ENCODE peak calls at places on chromosomes 3 and 15, in six cellular contexts. U, S, Z, O, W and M are unnamed samples.

GRCh38 chr3:131850223-131850622 is 184.6 kb downstream of the CPNE4 start:
- DNase-seq in U (no peak), S (no peak), Z (no peak), O (no peak), W (no peak), M (no peak)

GRCh38 chr3:185465471-185465870 is 33.4 kb downstream of the TMEM41A start:
- DNase-seq in U (no peak), S (no peak), Z (no peak), O (no peak), W (no peak), M (no peak)

GRCh38 chr15:45373961-45374360 is 4.4 kb downstream of the GATM start:
- DNase-seq in U (no peak), S (no peak), Z (no peak), O (no peak), W (no peak), M (no peak)

GRCh38 chr15:60184579-60184978 is 180.5 kb downstream of the FOXB1 start:
- DNase-seq in U (no peak), S (no peak), Z (no peak), O (no peak), W (no peak), M (no peak)

GRCh38 chr15:42994546-42994945 is 74.0 kb upstream of the TTBK2 start:
- DNase-seq in U (no peak), S (no peak), Z (no peak), O (no peak), W (no peak), M (no peak)

GRCh38 chr3:127259882-127260281 is 28.0 kb downstream of the PRR20G start:
- DNase-seq in U (no peak), S (no peak), Z (no peak), O (no peak), W (no peak), M (no peak)

GRCh38 chr3:98039322-98040024 is 4.4 kb upstream of the GABRR3 start:
- DNase-seq in U (no peak), S (peak; percentile 32), Z (peak; percentile 43), O (peak; percentile 21), W (no peak), M (peak; percentile 63)

GRCh38 chr15:60605879-60606304 is 127.0 kb upstream of the ICE2 start:
- DNase-seq in U (no peak), S (no peak), Z (no peak), O (no peak), W (no peak), M (peak; percentile 50)

GRCh38 chr3:75272708-75273107 is 391.4 kb upstream of the FRG2C start:
- DNase-seq in U (no peak), S (no peak), Z (no peak), O (no peak), W (no peak), M (no peak)

GRCh38 chr3:169256791-169257522 is 406.6 kb downstream of the MECOM start:
- DNase-seq in U (no peak), S (no peak), Z (no peak), O (no peak), W (no peak), M (no peak)

GRCh38 chr3:64342940-64343691 is 117.8 kb upstream of the PRICKLE2 start:
- DNase-seq in U (no peak), S (no peak), Z (no peak), O (no peak), W (no peak), M (no peak)

GRCh38 chr15:94253742-94254141 is 22.4 kb downstream of the MCTP2 start:
- DNase-seq in U (no peak), S (no peak), Z (no peak), O (no peak), W (no peak), M (no peak)
- H3K4me3 ChIP-seq in U (no peak overlapping the region), S (no peak overlapping the region), Z (no peak overlapping the region), O (no peak overlapping the region), W (no peak overlapping the region), M (no peak overlapping the region)

GRCh38 chr15:67126551-67127333 is 61.3 kb downstream of the SMAD3 start:
- DNase-seq in U (no peak), S (no peak), Z (no peak), O (peak; percentile 58), W (no peak), M (no peak)
- H3K4me3 ChIP-seq in U (no peak overlapping the region), S (no peak overlapping the region), Z (no peak overlapping the region), O (no peak overlapping the region), W (no peak overlapping the region), M (no peak overlapping the region)

GRCh38 chr3:5542472-5542871 is 355.0 kb downstream of the EDEM1 start:
- DNase-seq in U (no peak), S (no peak), Z (no peak), O (no peak), W (no peak), M (no peak)

GRCh38 chr3:5545719-5546118 is 358.2 kb downstream of the EDEM1 start:
- DNase-seq in U (no peak), S (no peak), Z (no peak), O (no peak), W (no peak), M (no peak)

GRCh38 chr3:5543047-5543446 is 355.5 kb downstream of the EDEM1 start:
- DNase-seq in U (no peak), S (no peak), Z (no peak), O (no peak), W (no peak), M (no peak)

DNA sequence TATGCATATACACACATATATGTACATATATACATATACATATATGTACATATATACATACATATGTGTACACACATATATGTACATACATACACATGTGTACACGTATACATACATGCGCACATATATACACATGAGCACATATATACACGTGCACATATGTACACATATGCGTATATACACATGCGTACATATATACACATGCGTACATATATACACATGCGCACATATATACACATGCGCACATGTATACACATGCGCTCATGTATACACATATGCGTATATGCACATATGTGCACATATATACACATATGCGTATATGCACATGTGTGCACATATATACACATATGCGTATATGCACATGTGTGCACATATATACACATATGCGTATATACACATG is 353.0 kb downstream of the EDEM1 start:
- DNase-seq in U (no peak), S (no peak), Z (no peak), O (no peak), W (no peak), M (no peak)
- H3K4me3 ChIP-seq in U (no peak overlapping the region), S (no peak overlapping the region), Z (no peak overlapping the region), O (no peak overlapping the region), W (no peak overlapping the region), M (no peak overlapping the region)

GRCh38 chr3:53750253-53751210 is 95.7 kb downstream of the CHDH start:
- DNase-seq in U (no peak), S (no peak), Z (no peak), O (no peak), W (no peak), M (no peak)
- H3K4me3 ChIP-seq in U (no peak overlapping the region), S (no peak overlapping the region), Z (no peak overlapping the region), O (no peak overlapping the region), W (no peak overlapping the region), M (no peak overlapping the region)

GRCh38 chr3:190495796-190496195 is 18.1 kb upstream of the IL1RAP start:
- DNase-seq in U (no peak), S (no peak), Z (no peak), O (no peak), W (no peak), M (no peak)

GRCh38 chr3:190497809-190498208 is 16.1 kb upstream of the IL1RAP start:
- DNase-seq in U (no peak), S (no peak), Z (no peak), O (no peak), W (no peak), M (peak; percentile 19)

GRCh38 chr3:190496859-190497258 is 17.0 kb upstream of the IL1RAP start:
- DNase-seq in U (no peak), S (no peak), Z (no peak), O (no peak), W (no peak), M (no peak)

GRCh38 chr3:190499157-190499556 is 14.7 kb upstream of the IL1RAP start:
- DNase-seq in U (no peak), S (no peak), Z (no peak), O (no peak), W (no peak), M (no peak)

DNA sequence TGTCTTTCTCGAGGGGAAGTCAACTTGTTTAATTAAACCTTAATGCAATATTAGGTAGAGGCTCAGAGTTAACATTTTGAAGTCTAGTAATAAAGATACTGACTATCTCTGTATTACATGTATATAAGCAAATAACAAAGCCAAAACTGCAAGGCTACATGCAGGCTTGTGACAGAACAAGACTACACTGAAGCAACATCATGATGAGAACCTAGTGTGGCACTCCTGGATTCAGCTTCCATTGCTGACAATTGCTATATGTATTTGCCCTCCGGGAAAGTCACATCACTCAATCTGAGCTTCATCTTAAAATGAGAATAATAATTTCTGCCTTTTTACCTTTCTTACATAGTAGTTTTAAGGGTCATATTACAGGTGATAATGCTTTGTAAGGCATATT is 15.6 kb upstream of the IL1RAP start:
- DNase-seq in U (no peak), S (no peak), Z (no peak), O (no peak), W (no peak), M (no peak)
- H3K4me3 ChIP-seq in U (no peak overlapping the region), S (no peak overlapping the region), Z (no peak overlapping the region), O (no peak overlapping the region), W (no peak overlapping the region), M (no peak overlapping the region)

GRCh38 chr15:67100124-67100791 is 34.9 kb downstream of the SMAD3 start:
- DNase-seq in U (no peak), S (no peak), Z (no peak), O (no peak), W (no peak), M (no peak)
- H3K4me3 ChIP-seq in U (no peak overlapping the region), S (no peak overlapping the region), Z (no peak overlapping the region), O (no peak overlapping the region), W (no peak overlapping the region), M (no peak overlapping the region)